ENCODE peak calls at places on chromosomes 2 and 18, in ten cellular contexts. E is NCI-H2029; W is NCI-H187; P is CD4-positive, alpha-beta memory T cell; N is HT1080; M is stimulated activated CD4-positive, alpha-beta T cell treated with anti-CD3 and anti-CD28 coated beads, Interleukin-4, amount 100 ng/mL, for 48 hours; S is NCI-H460; L is GM18507; O is HFFc6; D is nucleus accumbens. Q is an unnamed sample.

GRCh38 chr2:15355386-15355785 is 205.7 kb downstream of the NBAS start:
- DNase-seq in E (no peak), W (no peak), P (no peak), N (no peak), M (no peak), S (no peak), L (no peak), O (no peak), D (no peak), Q (no peak)

GRCh38 chr2:240568678-240569522 is 616 bp downstream of the RNPEPL1 start:
- DNase-seq in E (peak), W (no peak), P (peak), N (peak), M (no peak), S (peak), L (no peak), O (peak), D (no peak), Q (peak)

GRCh38 chr18:62384610-62385097 is 59.5 kb downstream of the TNFRSF11A start:
- DNase-seq in E (no peak), W (no peak), P (no peak), N (no peak), M (no peak), S (peak), L (no peak), O (no peak), D (no peak), Q (peak)

GRCh38 chr18:50306944-50307343 is 19.5 kb upstream of the CXXC1 start:
- DNase-seq in E (no peak), W (no peak), P (no peak), N (peak), M (no peak), S (no peak), L (no peak), O (no peak), D (no peak), Q (peak)

GRCh38 chr2:151042938-151043337 is 218.7 kb downstream of the RBM43 start:
- DNase-seq in E (no peak), W (no peak), P (no peak), N (no peak), M (no peak), S (no peak), L (no peak), O (no peak), D (no peak), Q (no peak)

GRCh38 chr18:29164020-29164706 is 987.2 kb upstream of the CDH2 start:
- DNase-seq in E (no peak), W (no peak), P (no peak), N (peak), M (no peak), S (peak), L (no peak), O (peak), D (no peak), Q (peak)

GRCh38 chr18:24051256-24051947 is 36.8 kb downstream of the TTC39C start:
- DNase-seq in E (no peak), W (no peak), P (no peak), N (peak), M (no peak), S (peak), L (no peak), O (peak), D (no peak), Q (peak)

GRCh38 chr2:122651780-122652179 is 896.3 kb downstream of the TSN start:
- DNase-seq in E (no peak), W (no peak), P (no peak), N (no peak), M (no peak), S (no peak), L (no peak), O (no peak), D (no peak), Q (no peak)

GRCh38 chr2:154446324-154446723 is 252.2 kb upstream of the KCNJ3 start:
- DNase-seq in E (no peak), W (no peak), P (no peak), N (no peak), M (no peak), S (no peak), L (no peak), O (no peak), D (no peak), Q (no peak)

GRCh38 chr2:422676-423435 is 135.0 kb upstream of the ALKAL2 start:
- DNase-seq in E (no peak), W (no peak), P (no peak), N (peak), M (no peak), S (no peak), L (no peak), O (no peak), D (no peak), Q (no peak)

GRCh38 chr2:112257575-112257974 is 2.7 kb upstream of the ZC3H8 start:
- DNase-seq in E (no peak), W (no peak), P (no peak), N (peak), M (no peak), S (no peak), L (no peak), O (peak), D (no peak), Q (no peak)

GRCh38 chr2:181294979-181295378 is 162.2 kb upstream of the ITGA4 start:
- DNase-seq in E (no peak), W (no peak), P (no peak), N (no peak), M (no peak), S (no peak), L (no peak), O (no peak), D (no peak), Q (no peak)

GRCh38 chr2:174430066-174430465 is 34.5 kb downstream of the SCRN3 start:
- DNase-seq in E (no peak), W (no peak), P (no peak), N (no peak), M (no peak), S (no peak), L (no peak), O (no peak), D (no peak), Q (no peak)

GRCh38 chr2:150911766-150912280 is 349.8 kb downstream of the RBM43 start:
- DNase-seq in E (no peak), W (no peak), P (no peak), N (peak), M (no peak), S (peak), L (no peak), O (peak), D (no peak), Q (peak)

GRCh38 chr2:235416816-235417499 is 76.9 kb upstream of the AGAP1 start:
- DNase-seq in E (peak), W (no peak), P (no peak), N (peak), M (no peak), S (no peak), L (no peak), O (peak), D (no peak), Q (peak)

GRCh38 chr2:38026846-38027245 is 49.1 kb downstream of the CYP1B1 start:
- DNase-seq in E (no peak), W (no peak), P (no peak), N (no peak), M (no peak), S (no peak), L (no peak), O (no peak), D (no peak), Q (no peak)